ENCODE peak calls at places on chromosomes 7 and 10, in seven cellular contexts. S is suprapubic skin, Z is endothelial cell of umbilical vein, R is prostate gland, E is spleen, J is HCT116, V is SK-N-SH. K is an unnamed sample.

GRCh38 chr7:105187302-105188169 is 173.5 kb downstream of the KMT2E start:
- DNase-seq in E (no peak), S (no peak), Z (no peak), V (no peak), R (no peak), J (no peak), K (no peak)

GRCh38 chr10:99798031-99798430 is 15.6 kb downstream of the ABCC2 start:
- DNase-seq in V (no peak), Z (no peak), S (no peak), J (no peak), E (no peak), R (no peak), K (no peak)

GRCh38 chr7:42940985-42941847 is 9.0 kb downstream of the MRPL32 start:
- DNase-seq in Z (peak; percentile 69), V (peak; percentile 62), S (peak; percentile 75), R (peak; percentile 88), E (peak; percentile 88), J (peak; percentile 51), K (peak; percentile 73)

GRCh38 chr7:118153551-118154177 is 30.3 kb upstream of the LSM8 start:
- DNase-seq in J (peak; percentile 28), Z (peak; percentile 57), R (no peak), V (peak; percentile 14), E (no peak), S (no peak), K (peak; percentile 12)

GRCh38 chr7:75958802-75959543 is 35.4 kb downstream of the TMEM120A start:
- DNase-seq in V (no peak), E (no peak), S (no peak), J (no peak), R (no peak), Z (no peak), K (no peak)

GRCh38 chr7:47180268-47180826 is 401.6 kb downstream of the TNS3 start:
- DNase-seq in S (no peak), R (peak; percentile 40), Z (peak; percentile 51), J (peak; percentile 33), E (no peak), V (peak; percentile 73), K (peak; percentile 51)

GRCh38 chr10:9605231-9605630 is 1412.4 kb upstream of the CELF2 start:
- DNase-seq in J (no peak), R (no peak), S (no peak), Z (no peak), E (no peak), V (no peak), K (no peak)

GRCh38 chr10:98414578-98414931 is 427 bp downstream of the PYROXD2 start:
- DNase-seq in V (no peak), S (no peak), R (no peak), E (no peak), J (no peak), Z (no peak), K (no peak)

GRCh38 chr7:83415840-83416239 is 233.1 kb downstream of the SEMA3E start:
- DNase-seq in Z (no peak), J (no peak), V (no peak), R (peak; percentile 10), E (no peak), S (no peak), K (no peak)

GRCh38 chr10:12608761-12609160 is 259.4 kb downstream of the CAMK1D start:
- DNase-seq in Z (no peak), V (no peak), J (no peak), S (no peak), E (no peak), R (no peak), K (no peak)

GRCh38 chr10:78401882-78402367 is 368.3 kb downstream of the RPS24 start:
- DNase-seq in J (no peak), S (peak; percentile 44), V (no peak), Z (no peak), E (peak; percentile 51), R (no peak), K (no peak)

GRCh38 chr10:64261676-64262075 is 740.5 kb downstream of the REEP3 start:
- DNase-seq in S (no peak), E (no peak), R (no peak), V (no peak), Z (no peak), J (no peak), K (no peak)

GRCh38 chr10:13913890-13914289 is 327.1 kb downstream of the PRPF18 start:
- DNase-seq in V (no peak), R (no peak), J (no peak), E (no peak), S (no peak), Z (no peak), K (no peak)

GRCh38 chr10:117168729-117169128 is 28.6 kb upstream of the KCNK18 start:
- DNase-seq in R (no peak), E (no peak), V (no peak), S (no peak), Z (no peak), J (no peak), K (no peak)

GRCh38 chr10:3961082-3961481 is 176.1 kb upstream of the KLF6 start:
- DNase-seq in J (no peak), Z (no peak), V (no peak), E (no peak), S (no peak), R (no peak), K (no peak)

GRCh38 chr7:139439375-139439774 is 44.1 kb downstream of the KLRG2 start:
- DNase-seq in J (no peak), Z (no peak), S (no peak), E (no peak), R (no peak), V (no peak), K (no peak)

GRCh38 chr7:139446051-139446890 is 37.2 kb downstream of the KLRG2 start:
- DNase-seq in E (peak; percentile 46), S (no peak), J (no peak), V (no peak), R (no peak), Z (no peak), K (no peak)

GRCh38 chr7:139436806-139437205 is 46.7 kb downstream of the KLRG2 start:
- DNase-seq in S (no peak), E (no peak), V (no peak), R (no peak), Z (no peak), J (no peak), K (no peak)

DNA sequence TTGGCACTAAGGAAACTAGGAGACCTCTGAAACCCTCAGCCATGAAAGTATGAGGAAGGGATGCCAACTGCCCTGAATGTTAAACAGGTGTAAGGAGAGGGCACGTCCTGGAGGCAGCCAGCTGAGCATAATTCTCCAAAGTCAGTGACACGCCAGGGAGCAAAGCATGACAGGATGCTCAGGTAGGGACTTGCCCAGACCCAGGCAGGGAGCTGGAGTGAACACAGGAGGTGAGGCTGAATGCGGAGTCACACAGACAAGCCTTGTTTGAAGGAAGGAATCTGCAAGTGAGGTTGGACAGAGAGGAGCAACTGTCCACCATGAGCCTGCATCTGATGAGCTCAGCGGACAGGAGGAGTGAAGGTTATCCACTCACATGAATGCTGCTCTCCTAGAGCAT is 41.5 kb downstream of the KLRG2 start:
- DNase-seq in J (no peak), V (no peak), R (peak; percentile 24), Z (no peak), S (no peak), E (no peak), K (no peak)
- TF ChIP-seq POLR2AphosphoS5 in J (no peak), V (no peak), R (no peak), Z (no peak), S (no peak), E (no peak), K (no peak)

DNA sequence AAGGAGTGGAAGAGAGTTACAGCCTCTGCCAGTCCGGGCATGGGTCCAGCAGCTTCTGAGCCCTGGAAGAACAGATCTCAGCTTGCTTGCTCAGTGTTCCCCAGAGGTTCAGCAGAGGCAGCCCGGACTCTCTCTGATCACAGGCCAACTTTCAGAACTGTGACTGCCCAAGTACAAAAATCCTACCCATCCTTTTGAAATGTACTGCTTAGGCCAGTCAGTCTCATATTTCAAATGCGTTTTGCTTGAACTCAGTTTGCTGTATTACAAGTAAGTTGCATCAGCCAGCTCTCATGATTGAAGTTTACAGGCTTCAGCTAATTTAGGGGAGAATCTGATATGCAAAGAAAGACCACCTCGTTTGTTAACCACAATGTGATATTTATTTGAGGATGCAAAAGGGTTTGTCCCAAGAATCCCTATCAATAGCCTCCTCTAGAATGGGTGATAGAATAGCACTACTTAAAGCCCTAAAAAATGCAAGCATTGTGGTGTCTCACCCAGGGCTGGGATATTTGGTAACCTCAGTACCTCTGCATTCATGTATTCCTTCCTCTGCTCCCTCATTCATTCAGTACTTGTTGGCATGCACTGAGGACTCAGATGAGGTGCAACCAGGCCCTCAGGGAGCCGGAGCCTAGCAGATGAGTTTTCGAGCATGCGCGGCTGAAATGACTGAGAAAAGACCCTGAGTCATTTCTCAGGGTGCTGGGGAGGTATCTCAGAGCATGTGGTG is 7.0 kb downstream of the AIMP2 start:
- DNase-seq in S (peak; percentile 76), E (no peak), J (no peak), R (peak; percentile 84), V (no peak), Z (no peak), K (peak; percentile 41)
- TF ChIP-seq POLR2AphosphoS5 in S (no peak), E (no peak), J (peak; percentile 57), R (peak; percentile 53), V (no peak), Z (no peak), K (no peak)

GRCh38 chr10:102409604-102410426 is 8.8 kb downstream of the PSD start:
- DNase-seq in E (no peak), S (no peak), Z (no peak), R (no peak), V (peak; percentile 28), J (no peak), K (no peak)

GRCh38 chr10:102410427-102411073 is 8.0 kb downstream of the PSD start:
- DNase-seq in V (peak; percentile 27), R (no peak), Z (no peak), S (peak; percentile 51), J (no peak), E (no peak), K (no peak)

GRCh38 chr10:102407641-102407943 is 11.0 kb downstream of the PSD start:
- DNase-seq in V (no peak), S (no peak), R (no peak), Z (no peak), E (no peak), J (no peak), K (no peak)

GRCh38 chr10:102408728-102409603 is 9.6 kb downstream of the PSD start:
- DNase-seq in Z (no peak), V (peak; percentile 91), J (no peak), E (peak; percentile 82), S (peak; percentile 69), R (no peak), K (peak; percentile 64)

GRCh38 chr10:102408081-102408727 is 10.4 kb downstream of the PSD start:
- DNase-seq in E (no peak), Z (no peak), S (peak; percentile 52), R (no peak), V (no peak), J (no peak), K (peak; percentile 47)
- TF ChIP-seq POLR2AphosphoS5 in E (no peak), Z (no peak), S (no peak), R (no peak), V (no peak), J (peak; percentile 2), K (peak; percentile 80)

GRCh38 chr10:7738536-7739407 is 35.7 kb downstream of the ITIH2 start:
- DNase-seq in J (no peak), S (no peak), E (no peak), Z (no peak), R (no peak), V (no peak), K (no peak)

DNA sequence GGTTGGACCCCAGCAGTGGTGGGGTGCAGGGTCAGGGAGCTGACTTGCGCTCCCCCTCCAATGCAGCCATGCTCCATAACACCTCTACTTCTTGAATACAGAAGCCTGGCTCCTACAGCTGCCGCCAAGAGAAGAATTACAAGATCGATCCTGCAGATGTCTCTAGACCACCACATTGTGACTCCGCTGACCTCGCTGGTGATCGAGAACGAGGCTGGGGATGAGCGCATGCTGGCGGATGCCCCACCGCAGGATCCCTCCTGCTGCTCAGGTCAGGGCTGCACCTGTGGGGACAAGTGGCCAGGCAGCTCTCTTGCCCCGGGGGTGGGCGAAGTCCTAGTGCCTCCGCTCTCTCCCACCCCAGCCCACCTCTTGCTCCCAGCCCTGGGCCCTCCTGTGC is 31.7 kb downstream of the ITIH2 start:
- DNase-seq in J (no peak), V (no peak), Z (no peak), R (no peak), E (no peak), S (no peak), K (no peak)
- TF ChIP-seq POLR2AphosphoS5 in J (no peak), V (no peak), Z (no peak), R (no peak), E (no peak), S (no peak), K (no peak)